ENCODE peak calls at places on chromosome 21, in four cellular contexts. One of them, this sample, is unnamed.

GRCh38 chr21:44800971-44801467 is 601 bp downstream of the UBE2G2 start:
- DNase-seq in K562: peak
- DNase-seq in HepG2: peak
- DNase-seq in GM12878: no peak
- DNase-seq in this sample: peak

GRCh38 chr21:31728952-31729351 is 3.0 kb downstream of the SCAF4 start:
- DNase-seq in K562: no peak
- DNase-seq in HepG2: no peak
- DNase-seq in GM12878: no peak
- DNase-seq in this sample: no peak

GRCh38 chr21:20971296-20971921 is 26.8 kb upstream of the NCAM2 start:
- DNase-seq in K562: peak
- DNase-seq in HepG2: peak
- DNase-seq in GM12878: no peak
- DNase-seq in this sample: no peak

GRCh38 chr21:17513214-17514123 is 626 bp downstream of the CXADR start:
- DNase-seq in K562: no peak
- DNase-seq in HepG2: peak
- DNase-seq in GM12878: no peak
- DNase-seq in this sample: peak

GRCh38 chr21:33299181-33299752 is 25.5 kb upstream of the IFNAR1 start:
- DNase-seq in K562: no peak
- DNase-seq in HepG2: no peak
- DNase-seq in GM12878: peak
- DNase-seq in this sample: no peak

GRCh38 chr21:30979054-30979453 is 59.2 kb downstream of the KRTAP19-8 start:
- DNase-seq in K562: no peak
- DNase-seq in HepG2: no peak
- DNase-seq in GM12878: no peak
- DNase-seq in this sample: no peak

GRCh38 chr21:17402885-17403477 is 109.9 kb upstream of the CXADR start:
- DNase-seq in K562: no peak
- DNase-seq in HepG2: no peak
- DNase-seq in GM12878: no peak
- DNase-seq in this sample: no peak

GRCh38 chr21:27803571-27803970 is 836.7 kb upstream of the ADAMTS5 start:
- DNase-seq in K562: no peak
- DNase-seq in HepG2: no peak
- DNase-seq in GM12878: no peak
- DNase-seq in this sample: no peak

GRCh38 chr21:19853061-19853460 is 1145.1 kb upstream of the NCAM2 start:
- DNase-seq in K562: no peak
- DNase-seq in HepG2: no peak
- DNase-seq in GM12878: no peak
- DNase-seq in this sample: no peak

GRCh38 chr21:31630062-31630711 is 29.3 kb upstream of the SOD1 start:
- DNase-seq in K562: no peak
- DNase-seq in HepG2: peak
- DNase-seq in GM12878: no peak
- DNase-seq in this sample: peak

GRCh38 chr21:30408782-30409494 is 13.1 kb downstream of the KRTAP13-1 start:
- DNase-seq in K562: peak
- DNase-seq in HepG2: peak
- DNase-seq in GM12878: no peak
- DNase-seq in this sample: peak

GRCh38 chr21:32463889-32464300 is 51.4 kb downstream of the EVA1C start:
- DNase-seq in K562: no peak
- DNase-seq in HepG2: peak
- DNase-seq in GM12878: no peak
- DNase-seq in this sample: no peak

GRCh38 chr21:37538971-37539590 is 172.5 kb downstream of the DYRK1A start:
- DNase-seq in K562: no peak
- DNase-seq in HepG2: peak
- DNase-seq in GM12878: no peak
- DNase-seq in this sample: no peak
- TF ChIP-seq CHD4 in K562: no peak
- TF ChIP-seq CHD4 in HepG2: no peak
- TF ChIP-seq CHD4 in GM12878: no peak
- TF ChIP-seq CHD4 in this sample: no peak

GRCh38 chr21:18608226-18608625 is 204.6 kb upstream of the TMPRSS15 start:
- DNase-seq in K562: no peak
- DNase-seq in HepG2: no peak
- DNase-seq in GM12878: no peak
- DNase-seq in this sample: no peak

GRCh38 chr21:18603246-18603645 is 199.7 kb upstream of the TMPRSS15 start:
- DNase-seq in K562: no peak
- DNase-seq in HepG2: no peak
- DNase-seq in GM12878: no peak
- DNase-seq in this sample: no peak

GRCh38 chr21:18602711-18603110 is 199.1 kb upstream of the TMPRSS15 start:
- DNase-seq in K562: no peak
- DNase-seq in HepG2: no peak
- DNase-seq in GM12878: no peak
- DNase-seq in this sample: no peak
- TF ChIP-seq CHD4 in K562: no peak
- TF ChIP-seq CHD4 in HepG2: no peak
- TF ChIP-seq CHD4 in GM12878: no peak
- TF ChIP-seq CHD4 in this sample: no peak

GRCh38 chr21:45996311-45997204 is 15.0 kb downstream of the COL6A1 start:
- DNase-seq in K562: no peak
- DNase-seq in HepG2: no peak
- DNase-seq in GM12878: no peak
- DNase-seq in this sample: no peak
- TF ChIP-seq CHD4 in K562: no peak
- TF ChIP-seq CHD4 in HepG2: no peak
- TF ChIP-seq CHD4 in GM12878: no peak
- TF ChIP-seq CHD4 in this sample: no peak

DNA sequence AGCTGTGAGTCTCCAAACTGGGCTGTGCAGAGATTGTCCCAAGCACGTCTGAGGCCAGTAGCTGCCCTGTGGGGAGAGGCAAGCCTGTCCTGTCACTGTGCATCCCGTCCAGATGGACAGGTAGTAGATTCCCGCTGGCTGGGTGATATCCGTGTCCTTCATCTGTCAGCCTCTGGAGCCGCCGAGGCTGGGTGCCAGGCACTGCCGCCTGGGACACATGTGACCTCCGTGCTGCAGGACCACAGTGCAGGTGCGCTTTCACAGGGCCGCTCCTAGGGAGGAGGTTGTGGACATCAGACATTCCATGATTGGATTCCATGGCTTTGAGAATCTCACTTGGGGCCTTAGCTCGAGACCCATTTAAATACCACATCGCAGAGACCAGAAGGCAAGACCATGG is 4.7 kb downstream of the PDXK start:
- DNase-seq in K562: no peak
- DNase-seq in HepG2: no peak
- DNase-seq in GM12878: no peak
- DNase-seq in this sample: no peak
- TF ChIP-seq CHD4 in K562: no peak
- TF ChIP-seq CHD4 in HepG2: no peak
- TF ChIP-seq CHD4 in GM12878: no peak
- TF ChIP-seq CHD4 in this sample: no peak

GRCh38 chr21:34513109-34513675 is 1.2 kb upstream of the KCNE1 start:
- DNase-seq in K562: no peak
- DNase-seq in HepG2: no peak
- DNase-seq in GM12878: no peak
- DNase-seq in this sample: no peak
- TF ChIP-seq CHD4 in K562: no peak
- TF ChIP-seq CHD4 in HepG2: no peak
- TF ChIP-seq CHD4 in GM12878: no peak
- TF ChIP-seq CHD4 in this sample: no peak

GRCh38 chr21:38822754-38823374 is 17.1 kb downstream of the ETS2 start:
- DNase-seq in K562: no peak
- DNase-seq in HepG2: no peak
- DNase-seq in GM12878: no peak
- DNase-seq in this sample: no peak
- TF ChIP-seq CHD4 in K562: no peak
- TF ChIP-seq CHD4 in HepG2: no peak
- TF ChIP-seq CHD4 in GM12878: no peak
- TF ChIP-seq CHD4 in this sample: no peak

GRCh38 chr21:14836950-14837349 is 227.8 kb downstream of the NRIP1 start:
- DNase-seq in K562: no peak
- DNase-seq in HepG2: no peak
- DNase-seq in GM12878: no peak
- DNase-seq in this sample: no peak
- TF ChIP-seq CHD4 in K562: no peak
- TF ChIP-seq CHD4 in HepG2: no peak
- TF ChIP-seq CHD4 in GM12878: no peak
- TF ChIP-seq CHD4 in this sample: no peak

DNA sequence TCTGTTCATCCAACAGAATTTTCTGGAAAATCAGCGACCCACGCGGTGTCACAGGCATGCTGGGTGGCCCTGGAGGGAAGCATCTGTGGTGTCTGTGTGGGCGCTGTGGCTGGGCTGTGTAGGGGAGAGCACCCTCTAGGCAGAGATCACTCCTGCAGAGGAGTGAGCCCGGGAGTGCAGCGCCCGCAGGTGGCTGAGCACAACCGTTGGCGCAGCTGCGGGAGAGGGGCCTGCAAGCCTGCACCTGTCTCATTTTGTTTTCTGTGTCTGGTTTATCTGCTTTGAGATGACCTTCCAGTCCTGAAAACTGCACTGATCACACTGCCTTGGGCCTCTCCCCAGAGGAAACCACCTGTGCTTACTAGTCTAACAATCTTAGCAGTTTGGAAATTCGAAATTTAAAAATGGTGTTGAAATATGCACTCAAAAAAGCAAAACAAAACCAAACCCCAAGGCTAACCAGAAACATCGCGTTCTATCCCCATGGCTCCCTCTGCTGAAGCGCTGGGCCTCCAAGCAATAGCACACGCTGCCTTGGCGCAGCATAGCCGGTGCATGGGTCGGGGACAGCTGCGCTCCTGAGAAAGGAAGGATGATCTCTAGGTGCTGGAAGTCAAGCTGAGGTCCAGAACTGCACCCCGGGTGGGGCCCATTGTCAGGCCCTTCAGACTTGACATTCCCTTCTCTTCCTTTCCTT is 4.8 kb downstream of the FAM3B start:
- DNase-seq in K562: no peak
- DNase-seq in HepG2: no peak
- DNase-seq in GM12878: no peak
- DNase-seq in this sample: no peak
- TF ChIP-seq CHD4 in K562: no peak
- TF ChIP-seq CHD4 in HepG2: no peak
- TF ChIP-seq CHD4 in GM12878: no peak
- TF ChIP-seq CHD4 in this sample: no peak